ENCODE peak calls at places on chromosomes 6 and 20, in six cellular contexts. Z is glutamatergic neuron; G is GM23248; X is aorta; R is effector memory CD4-positive, alpha-beta T cell; O is NAMALWA. Q is an unnamed sample.

GRCh38 chr6:169970306-169970988 is 219.0 kb downstream of the ERMARD start:
- DNase-seq in Z (peak), G (no peak), X (no peak), R (no peak), O (no peak), Q (no peak)

GRCh38 chr6:157813757-157814455 is 9.1 kb upstream of the SNX9 start:
- DNase-seq in Z (no peak), G (peak), X (no peak), R (no peak), O (no peak), Q (no peak)

GRCh38 chr6:12150812-12151432 is 138.8 kb downstream of the HIVEP1 start:
- DNase-seq in Z (peak), G (peak), X (no peak), R (no peak), O (peak), Q (peak)

GRCh38 chr6:14231546-14232280 is 114.1 kb downstream of the CD83 start:
- DNase-seq in Z (no peak), G (peak), X (no peak), R (no peak), O (no peak), Q (no peak)

GRCh38 chr6:4780360-4780812 is 4.2 kb downstream of the CDYL start:
- DNase-seq in Z (no peak), G (peak), X (no peak), R (no peak), O (no peak), Q (no peak)

GRCh38 chr6:73704260-73704659 is 8.3 kb downstream of the CD109 start:
- DNase-seq in Z (no peak), G (peak), X (no peak), R (no peak), O (no peak), Q (no peak)

GRCh38 chr20:17794400-17794799 is 94.6 kb downstream of the BANF2 start:
- DNase-seq in Z (no peak), G (no peak), X (peak), R (no peak), O (no peak), Q (no peak)

GRCh38 chr6:40804905-40805304 is 217.7 kb upstream of the LRFN2 start:
- DNase-seq in Z (no peak), G (peak), X (no peak), R (no peak), O (no peak), Q (no peak)

GRCh38 chr6:81241126-81241525 is 511.4 kb downstream of the TENT5A start:
- DNase-seq in Z (no peak), G (peak), X (no peak), R (no peak), O (no peak), Q (no peak)

GRCh38 chr6:77986380-77987034 is 333.7 kb downstream of the MEI4 start:
- DNase-seq in Z (no peak), G (no peak), X (no peak), R (no peak), O (no peak), Q (no peak)

GRCh38 chr20:33353013-33353402 is 48.3 kb downstream of the CDK5RAP1 start:
- DNase-seq in Z (no peak), G (no peak), X (no peak), R (no peak), O (no peak), Q (no peak)

GRCh38 chr6:103674790-103675189 is 1184.9 kb downstream of the HACE1 start:
- DNase-seq in Z (no peak), G (no peak), X (no peak), R (no peak), O (no peak), Q (no peak)

GRCh38 chr6:44000164-44000842 is 126.9 kb downstream of the MRPL14 start:
- DNase-seq in Z (no peak), G (no peak), X (peak), R (no peak), O (peak), Q (no peak)

GRCh38 chr6:42642794-42643193 is 79.0 kb downstream of the UBR2 start:
- DNase-seq in Z (no peak), G (no peak), X (no peak), R (no peak), O (no peak), Q (no peak)

GRCh38 chr6:75609639-75610590 is 8.2 kb downstream of the SENP6 start:
- DNase-seq in Z (no peak), G (peak), X (no peak), R (no peak), O (no peak), Q (no peak)

GRCh38 chr6:115728171-115728570 is 332.5 kb downstream of the FRK start:
- DNase-seq in Z (no peak), G (no peak), X (no peak), R (no peak), O (no peak), Q (no peak)

GRCh38 chr6:36358235-36358915 is 21.7 kb upstream of the BNIP5 start:
- DNase-seq in Z (no peak), G (no peak), X (peak), R (no peak), O (no peak), Q (no peak)

GRCh38 chr6:132728616-132729015 is 14.8 kb upstream of the VNN1 start:
- DNase-seq in Z (no peak), G (no peak), X (no peak), R (no peak), O (peak), Q (no peak)

GRCh38 chr6:101429291-101429690 is 35.8 kb downstream of the GRIK2 start:
- DNase-seq in Z (no peak), G (peak), X (no peak), R (no peak), O (no peak), Q (no peak)

GRCh38 chr6:14129572-14129971 is 12.0 kb downstream of the CD83 start:
- DNase-seq in Z (peak), G (peak), X (no peak), R (no peak), O (peak), Q (peak)

GRCh38 chr6:106257195-106257594 is 68.4 kb downstream of the ATG5 start:
- DNase-seq in Z (no peak), G (peak), X (no peak), R (no peak), O (no peak), Q (no peak)

GRCh38 chr6:105968955-105969333 is 117.2 kb upstream of the PRDM1 start:
- DNase-seq in Z (no peak), G (no peak), X (no peak), R (no peak), O (no peak), Q (no peak)

GRCh38 chr6:139316622-139317317 is 25.0 kb upstream of the TXLNB start:
- DNase-seq in Z (no peak), G (no peak), X (no peak), R (no peak), O (no peak), Q (no peak)

GRCh38 chr20:50203951-50204937 is 13.6 kb downstream of the CEBPB start:
- DNase-seq in Z (no peak), G (no peak), X (peak), R (no peak), O (no peak), Q (no peak)

GRCh38 chr20:1225729-1226313 is at the start of gene RAD21L1:
- DNase-seq in Z (peak), G (peak), X (peak), R (peak), O (peak), Q (peak)

GRCh38 chr6:111439169-111439568 is 43.8 kb downstream of the REV3L start:
- DNase-seq in Z (no peak), G (no peak), X (no peak), R (no peak), O (no peak), Q (no peak)

GRCh38 chr6:117771403-117771802 is 96.1 kb downstream of the NUS1 start:
- DNase-seq in Z (no peak), G (no peak), X (no peak), R (no peak), O (peak), Q (no peak)

GRCh38 chr20:62858059-62858458 is 3.6 kb downstream of the TCFL5 start:
- DNase-seq in Z (no peak), G (no peak), X (no peak), R (no peak), O (no peak), Q (no peak)

GRCh38 chr6:40164345-40164755 is 230.1 kb upstream of the MOCS1 start:
- DNase-seq in Z (no peak), G (no peak), X (no peak), R (no peak), O (peak), Q (peak)

GRCh38 chr20:57698867-57699275 is 10.9 kb downstream of the PMEPA1 start:
- DNase-seq in Z (no peak), G (peak), X (no peak), R (no peak), O (peak), Q (no peak)

GRCh38 chr20:48321271-48321670 is 506.5 kb downstream of the PREX1 start:
- DNase-seq in Z (no peak), G (no peak), X (no peak), R (no peak), O (no peak), Q (no peak)

GRCh38 chr20:48335421-48336090 is 492.2 kb downstream of the PREX1 start:
- DNase-seq in Z (no peak), G (no peak), X (no peak), R (no peak), O (no peak), Q (no peak)

GRCh38 chr6:36423101-36423824 is 19.4 kb downstream of the PXT1 start:
- DNase-seq in Z (peak), G (peak), X (peak), R (peak), O (peak), Q (peak)

GRCh38 chr6:128885381-128885780 is 2.4 kb downstream of the LAMA2 start:
- DNase-seq in Z (no peak), G (peak), X (no peak), R (no peak), O (no peak), Q (no peak)

GRCh38 chr6:34383651-34384304 is 8.7 kb downstream of the NUDT3 start:
- DNase-seq in Z (no peak), G (peak), X (no peak), R (no peak), O (no peak), Q (no peak)

GRCh38 chr6:128567029-128567428 is 46.6 kb upstream of the PTPRK start:
- DNase-seq in Z (no peak), G (peak), X (no peak), R (no peak), O (no peak), Q (no peak)

GRCh38 chr20:64083380-64084208 is 604 bp downstream of the LKAAEAR1 start:
- DNase-seq in Z (peak), G (peak), X (peak), R (peak), O (peak), Q (peak)

GRCh38 chr20:63738687-63739128 is 868 bp upstream of the SLC2A4RG start:
- DNase-seq in Z (peak), G (peak), X (peak), R (peak), O (no peak), Q (peak)

Q was measured in BE2C.